ENCODE peak calls at places on chromosomes 3 and 15, in four cellular contexts. I is tibial artery, Y is uterus, V is OCI-LY7. M is an unnamed sample. For H3K36me3 and H3K4me1, the result is how much of the 10 kb centered on the place peaks cover.

GRCh38 chr3:42174679-42175660 is 83.8 kb downstream of the TRAK1 start:
- DNase-seq in V (peak), I (no peak), Y (no peak), M (no peak)

GRCh38 chr15:85704021-85704420 is 90.7 kb downstream of the KLHL25 start:
- DNase-seq in V (no peak), I (no peak), Y (no peak), M (peak)

GRCh38 chr15:63764912-63765311 is 68.8 kb downstream of the HERC1 start:
- DNase-seq in V (no peak), Y (no peak), I (no peak), M (no peak)

GRCh38 chr3:150503402-150504099 is 42.7 kb downstream of the SERP1 start:
- DNase-seq in I (no peak), Y (no peak), V (no peak), M (no peak)

GRCh38 chr15:82737975-82738374 is 28.3 kb upstream of the AP3B2 start:
- DNase-seq in V (no peak), Y (no peak), I (no peak), M (no peak)

GRCh38 chr3:46049093-46049492 is 21.8 kb upstream of the XCR1 start:
- DNase-seq in V (no peak), Y (no peak), I (no peak), M (no peak)

GRCh38 chr15:38453971-38454686 is at the start of gene FAM98B:
- DNase-seq in Y (peak), I (peak), V (peak), M (peak)

GRCh38 chr3:15731024-15731423 is 66.8 kb downstream of the ANKRD28 start:
- DNase-seq in I (no peak), V (no peak), Y (no peak), M (no peak)

GRCh38 chr3:23749589-23749988 is 56.2 kb upstream of the UBE2E1 start:
- DNase-seq in V (no peak), Y (no peak), I (no peak), M (no peak)

GRCh38 chr3:23752126-23752525 is 53.6 kb upstream of the UBE2E1 start:
- DNase-seq in I (no peak), Y (no peak), V (no peak), M (no peak)

GRCh38 chr3:23751485-23751811 is 54.3 kb upstream of the UBE2E1 start:
- DNase-seq in I (no peak), V (no peak), Y (no peak), M (no peak)

GRCh38 chr3:23748398-23749110 is 57.2 kb upstream of the UBE2E1 start:
- DNase-seq in Y (no peak), I (no peak), V (no peak), M (peak)

DNA sequence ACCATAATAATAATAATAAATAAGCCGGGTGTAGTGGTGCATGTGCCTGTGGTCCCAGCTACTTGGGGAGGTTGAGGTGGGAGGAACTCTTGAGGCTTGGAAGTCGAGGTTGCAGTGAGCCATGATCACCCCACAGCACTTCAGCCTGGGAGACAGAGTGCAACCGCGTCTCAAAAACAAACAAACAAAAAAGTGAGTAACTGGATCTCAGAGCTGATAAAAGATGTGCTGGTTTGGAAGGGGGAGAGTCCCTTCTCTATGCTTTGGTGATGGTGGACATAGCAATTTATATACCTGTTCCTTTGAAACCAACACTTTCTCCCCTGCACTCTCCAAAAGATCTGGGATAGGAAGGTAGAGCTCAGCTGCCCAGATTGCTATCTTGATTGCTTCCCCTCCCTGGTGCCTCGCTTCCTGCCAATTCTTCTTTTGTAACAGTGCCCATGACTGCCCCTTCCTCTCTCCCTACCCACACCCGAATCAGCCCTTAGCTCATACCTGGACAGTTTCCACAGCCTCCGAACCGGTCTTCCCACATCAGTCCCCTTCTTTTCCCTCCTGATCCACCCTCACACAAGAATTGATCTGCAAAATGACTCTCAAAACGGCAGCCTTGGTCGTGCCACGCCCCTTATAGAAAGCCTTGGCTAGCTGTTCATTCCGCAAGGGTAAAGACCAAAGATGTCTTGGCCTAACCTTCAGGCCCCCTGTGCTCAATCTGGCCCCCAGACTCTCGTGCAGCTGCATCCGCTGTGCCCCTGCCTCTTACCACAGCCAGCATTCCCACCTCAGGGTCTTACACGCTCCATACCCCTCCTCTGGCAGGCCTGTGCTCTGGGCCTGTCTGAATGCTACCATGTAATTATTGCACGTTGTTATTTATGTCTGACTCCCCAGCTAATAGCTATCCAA is 54.9 kb upstream of the UBE2E1 start:
- DNase-seq in Y (no peak), V (no peak), I (no peak), M (no peak)
- H3K36me3 ChIP-seq in Y (under half), V (under half), I (under half), M (under half)

GRCh38 chr15:80694624-80695098 is 449 bp upstream of the ABHD17C start:
- DNase-seq in I (no peak), V (no peak), Y (no peak), M (peak)

GRCh38 chr15:80693682-80694623 is 1.2 kb upstream of the ABHD17C start:
- DNase-seq in I (no peak), Y (no peak), V (peak), M (peak)

GRCh38 chr15:80695099-80695910 is at the start of gene ABHD17C:
- DNase-seq in V (peak), I (peak), Y (peak), M (peak)

GRCh38 chr15:80697316-80697715 is 2.2 kb downstream of the ABHD17C start:
- DNase-seq in Y (no peak), V (no peak), I (no peak), M (no peak)

DNA sequence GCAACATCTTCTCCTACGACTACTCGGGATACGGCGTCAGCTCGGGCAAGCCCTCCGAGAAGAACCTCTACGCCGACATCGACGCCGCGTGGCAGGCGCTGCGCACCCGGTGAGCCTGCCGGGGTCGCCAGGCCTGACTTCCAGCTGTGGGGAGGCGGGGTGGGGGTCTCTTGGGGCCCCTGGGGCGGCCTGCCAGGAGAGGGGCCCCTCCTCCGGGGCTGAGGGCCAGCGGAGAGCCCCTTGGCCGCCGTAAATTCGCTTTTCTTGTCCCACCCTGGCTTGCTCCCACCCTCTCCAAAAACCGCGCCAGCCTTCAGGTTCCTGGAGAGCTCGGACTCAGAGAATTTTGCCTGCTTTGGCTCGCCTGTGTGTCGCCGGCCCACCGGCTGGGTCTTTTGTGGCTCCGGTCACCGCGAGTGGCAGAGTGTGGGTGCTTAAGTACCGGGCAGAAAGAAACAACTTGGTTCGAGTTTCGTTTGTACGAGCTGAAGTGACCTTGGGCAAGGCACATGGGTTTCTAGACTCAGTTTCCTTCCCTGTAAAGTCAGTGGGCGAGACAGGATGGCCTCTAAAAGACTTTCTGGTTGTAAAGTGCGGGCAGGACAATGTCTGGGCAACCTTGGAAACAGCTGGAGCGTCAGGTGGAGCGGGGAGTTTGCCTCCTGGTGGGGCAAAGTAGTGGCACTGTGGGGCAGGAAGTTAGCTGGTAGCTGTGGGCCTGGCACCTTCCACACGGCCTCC is 971 bp downstream of the ABHD17C start:
- DNase-seq in Y (no peak), V (peak), I (peak), M (peak)
- H3K4me3 ChIP-seq in Y (peak), V (peak), I (peak), M (peak)

GRCh38 chr15:65342493-65342892 is 35.3 kb downstream of the IGDCC3 start:
- DNase-seq in V (no peak), Y (no peak), I (no peak), M (no peak)
- H3K4me1 ChIP-seq in V (under half), Y (under half), I (under half), M (under half)

GRCh38 chr15:75620043-75620775 is 5.3 kb downstream of the SNUPN start:
- DNase-seq in I (no peak), V (no peak), Y (peak), M (peak)

GRCh38 chr15:75620776-75621536 is 4.6 kb downstream of the SNUPN start:
- DNase-seq in I (peak), Y (peak), V (no peak), M (peak)

GRCh38 chr15:75622505-75622904 is 3.0 kb downstream of the SNUPN start:
- DNase-seq in Y (no peak), I (no peak), V (no peak), M (no peak)

GRCh38 chr15:75616766-75617165 is 8.8 kb downstream of the SNUPN start:
- DNase-seq in V (no peak), I (no peak), Y (no peak), M (no peak)
- H3K36me3 ChIP-seq in V (half or more), I (half or more), Y (under half), M (half or more)

M was measured in GM23248.